ENCODE peak calls at places on chromosomes 2 and 18, in six cellular contexts. B is activated T-cell treated with anti-CD3 and anti-CD28 coated beads for 1 hour; M is head of caudate nucleus; K is HCEC 1CT; E is stimulated activated CD4-positive, alpha-beta T cell treated with anti-CD3 and anti-CD28 coated beads, Interleukin-1b, Interleukin-23, amount 100 ng/mL, for 48 hours; Y is ELF-1. U is an unnamed sample.

GRCh38 chr18:70368903-70369302 is 80.1 kb downstream of the SOCS6 start:
- DNase-seq in B (no peak), M (no peak), K (peak), E (no peak), Y (no peak), U (no peak)

GRCh38 chr2:63078852-63079606 is 28.4 kb downstream of the OTX1 start:
- DNase-seq in B (no peak), M (no peak), K (peak), E (no peak), Y (peak), U (no peak)

GRCh38 chr2:68994864-68995263 is 18.1 kb upstream of the ANTXR1 start:
- DNase-seq in B (no peak), M (no peak), K (peak), E (no peak), Y (no peak), U (peak)

GRCh38 chr18:57980573-57981348 is 63.3 kb upstream of the NEDD4L start:
- DNase-seq in B (no peak), M (no peak), K (no peak), E (no peak), Y (no peak), U (no peak)

GRCh38 chr2:149219853-149220252 is 110.5 kb upstream of the LYPD6 start:
- DNase-seq in B (no peak), M (no peak), K (no peak), E (no peak), Y (peak), U (no peak)

GRCh38 chr18:50626317-50626716 is 66.4 kb downstream of the MAPK4 start:
- DNase-seq in B (no peak), M (no peak), K (no peak), E (no peak), Y (no peak), U (no peak)

GRCh38 chr2:3075316-3075715 is 302.3 kb downstream of the EIPR1 start:
- DNase-seq in B (no peak), M (no peak), K (no peak), E (no peak), Y (peak), U (no peak)

GRCh38 chr18:47858607-47859006 is 71.9 kb downstream of the SMAD2 start:
- DNase-seq in B (no peak), M (no peak), K (no peak), E (no peak), Y (no peak), U (no peak)

GRCh38 chr2:221961561-221961960 is 337.2 kb downstream of the PAX3 start:
- DNase-seq in B (no peak), M (no peak), K (no peak), E (no peak), Y (no peak), U (no peak)

GRCh38 chr2:119307419-119308140 is 59.1 kb downstream of the C2orf76 start:
- DNase-seq in B (no peak), M (no peak), K (no peak), E (no peak), Y (no peak), U (no peak)

GRCh38 chr2:46270384-46270783 is 26.8 kb upstream of the EPAS1 start:
- DNase-seq in B (no peak), M (no peak), K (peak), E (no peak), Y (no peak), U (no peak)

GRCh38 chr2:68420254-68420910 is 46.7 kb downstream of the FBXO48 start:
- DNase-seq in B (no peak), M (no peak), K (no peak), E (no peak), Y (no peak), U (no peak)

GRCh38 chr2:23037596-23037995 is 347.4 kb upstream of the KLHL29 start:
- DNase-seq in B (no peak), M (no peak), K (no peak), E (no peak), Y (no peak), U (no peak)

GRCh38 chr18:34929336-34929780 is 111.9 kb upstream of the MAPRE2 start:
- DNase-seq in B (no peak), M (no peak), K (peak), E (no peak), Y (peak), U (peak)

GRCh38 chr18:75238786-75239185 is 28.2 kb downstream of the TSHZ1 start:
- DNase-seq in B (no peak), M (no peak), K (no peak), E (no peak), Y (no peak), U (no peak)

GRCh38 chr2:177629357-177630000 is 236.9 kb downstream of the AGPS start:
- DNase-seq in B (no peak), M (no peak), K (no peak), E (no peak), Y (no peak), U (no peak)

GRCh38 chr2:28558918-28559317 is 63.1 kb downstream of the PLB1 start:
- DNase-seq in B (no peak), M (no peak), K (no peak), E (no peak), Y (no peak), U (no peak)

GRCh38 chr2:40202798-40203400 is 249.0 kb downstream of the SLC8A1 start:
- DNase-seq in B (no peak), M (no peak), K (peak), E (no peak), Y (no peak), U (no peak)

GRCh38 chr2:135279209-135279608 is 227.1 kb downstream of the RAB3GAP1 start:
- DNase-seq in B (no peak), M (no peak), K (no peak), E (no peak), Y (no peak), U (no peak)

GRCh38 chr2:227079726-227080125 is 84.3 kb downstream of the COL4A4 start:
- DNase-seq in B (no peak), M (no peak), K (no peak), E (no peak), Y (no peak), U (no peak)

GRCh38 chr2:233404227-233404626 is 49.9 kb downstream of the DGKD start:
- DNase-seq in B (peak), M (no peak), K (peak), E (peak), Y (peak), U (peak)

GRCh38 chr2:26707747-26708146 is 15.2 kb downstream of the KCNK3 start:
- DNase-seq in B (no peak), M (no peak), K (no peak), E (no peak), Y (no peak), U (no peak)

GRCh38 chr2:23459032-23459431 is 74.1 kb downstream of the KLHL29 start:
- DNase-seq in B (no peak), M (no peak), K (no peak), E (no peak), Y (no peak), U (no peak)

GRCh38 chr2:206543073-206543472 is 99.2 kb upstream of the FAM237A start:
- DNase-seq in B (no peak), M (no peak), K (no peak), E (no peak), Y (no peak), U (no peak)

GRCh38 chr2:227509824-227510619 is 38.1 kb downstream of the AGFG1 start:
- DNase-seq in B (no peak), M (no peak), K (peak), E (no peak), Y (no peak), U (no peak)

GRCh38 chr2:120308038-120308910 is 37.7 kb upstream of the INHBB start:
- DNase-seq in B (no peak), M (no peak), K (no peak), E (no peak), Y (no peak), U (no peak)

GRCh38 chr2:141557329-141558098 is 573.3 kb downstream of the LRP1B start:
- DNase-seq in B (no peak), M (no peak), K (peak), E (no peak), Y (no peak), U (peak)

GRCh38 chr2:215567504-215567903 is 131.6 kb upstream of the FN1 start:
- DNase-seq in B (no peak), M (no peak), K (no peak), E (no peak), Y (no peak), U (no peak)